ENCODE peak calls at places on chromosomes 13 and 19, in ten cellular contexts. U is Jurkat, Clone E6-1; D is A549; X is stimulated activated CD4-positive, alpha-beta T cell treated with anti-CD3 and anti-CD28 coated beads, Interleukin-12 subunit alpha, Interleukin-12 subunit beta, amount 100 ng/mL, for 24 hours; B is lung; A is ACHN; H is hypothalamus; P is GM20000; R is neural crest cell; C is AG04450. N is an unnamed sample.

GRCh38 chr13:29743229-29743786 is 107.1 kb downstream of the UBL3 start:
- DNase-seq in U (no peak), D (no peak), X (no peak), B (no peak), A (no peak), H (no peak), P (no peak), R (no peak), C (peak), N (no peak)

GRCh38 chr13:67518785-67519184 is 288.6 kb upstream of the PCDH9 start:
- DNase-seq in U (no peak), D (no peak), X (no peak), B (no peak), A (no peak), H (no peak), P (no peak), R (no peak), C (no peak), N (no peak)

GRCh38 chr19:57110592-57111328 is 9.0 kb upstream of the USP29 start:
- DNase-seq in U (no peak), D (peak), X (no peak), B (no peak), A (peak), H (no peak), P (no peak), R (no peak), C (no peak), N (no peak)

GRCh38 chr13:50127726-50128291 is 112.6 kb downstream of the KCNRG start:
- DNase-seq in U (no peak), D (no peak), X (no peak), B (no peak), A (no peak), H (no peak), P (no peak), R (peak), C (no peak), N (no peak)

GRCh38 chr13:35794734-35795389 is 318.4 kb upstream of the MAB21L1 start:
- DNase-seq in U (no peak), D (no peak), X (no peak), B (no peak), A (no peak), H (no peak), P (no peak), R (no peak), C (no peak), N (no peak)

GRCh38 chr19:401836-402535 is 7.0 kb downstream of the C2CD4C start:
- DNase-seq in U (no peak), D (no peak), X (no peak), B (no peak), A (no peak), H (no peak), P (no peak), R (no peak), C (no peak), N (no peak)

GRCh38 chr13:23652909-23653726 is 82.9 kb downstream of the TNFRSF19 start:
- DNase-seq in U (no peak), D (no peak), X (no peak), B (no peak), A (no peak), H (no peak), P (no peak), R (no peak), C (no peak), N (no peak)

GRCh38 chr19:28710278-28710677 is 502.7 kb downstream of the UQCRFS1 start:
- DNase-seq in U (peak), D (peak), X (no peak), B (no peak), A (peak), H (no peak), P (peak), R (no peak), C (peak), N (peak)

GRCh38 chr19:53906211-53907192 is 2.6 kb upstream of the CACNG7 start:
- DNase-seq in U (no peak), D (no peak), X (peak), B (peak), A (no peak), H (no peak), P (peak), R (peak), C (no peak), N (no peak)

GRCh38 chr19:49786432-49786831 is 19.6 kb downstream of the AP2A1 start:
- DNase-seq in U (no peak), D (peak), X (no peak), B (no peak), A (no peak), H (no peak), P (no peak), R (no peak), C (no peak), N (no peak)

GRCh38 chr19:42254083-42254849 is 662 bp downstream of the ERF start:
- DNase-seq in U (peak), D (peak), X (peak), B (peak), A (peak), H (peak), P (peak), R (peak), C (no peak), N (peak)